ENCODE peak calls at places on chromosomes 6 and 20, in nine cellular contexts. O is chondrocyte, E is natural killer cell, I is H9, H is uterus, N is neural crest cell, V is AG10803, T is fibroblast of villous mesenchyme, R is cardiac muscle cell. A is an unnamed sample.
A peak's percentile ranks its signal among the peaks of the same experiment; 100 is the strongest.

GRCh38 chr6:29146154-29146553 is 24.6 kb upstream of the OR2J2 start:
- DNase-seq in O (no peak), E (no peak), I (no peak), H (no peak), N (no peak), V (no peak), T (no peak), R (no peak), A (no peak)

GRCh38 chr6:139371421-139372253 is 2.8 kb downstream of the CITED2 start:
- DNase-seq in O (no peak), E (no peak), I (no peak), H (no peak), N (no peak), V (peak; percentile 56), T (peak; percentile 85), R (peak; percentile 30), A (no peak)

GRCh38 chr6:43763133-43763797 is 6.7 kb upstream of the VEGFA start:
- DNase-seq in O (no peak), E (no peak), I (no peak), H (no peak), N (no peak), V (peak; percentile 48), T (peak; percentile 61), R (peak; percentile 47), A (no peak)

GRCh38 chr6:167707686-167708500 is 118.8 kb upstream of the AFDN start:
- DNase-seq in O (no peak), E (no peak), I (no peak), H (no peak), N (no peak), V (no peak), T (no peak), R (no peak), A (peak; percentile 52)

GRCh38 chr6:108115598-108116058 is 41.1 kb upstream of the OSTM1 start:
- DNase-seq in O (no peak), E (no peak), I (peak; percentile 69), H (no peak), N (no peak), V (peak; percentile 17), T (peak; percentile 30), R (peak; percentile 55), A (no peak)

GRCh38 chr6:121771937-121772717 is 336.7 kb downstream of the GJA1 start:
- DNase-seq in O (no peak), E (no peak), I (no peak), H (no peak), N (no peak), V (no peak), T (no peak), R (no peak), A (no peak)

GRCh38 chr6:87907521-87907920 is 140.1 kb upstream of the SPACA1 start:
- DNase-seq in O (no peak), E (no peak), I (no peak), H (no peak), N (no peak), V (peak; percentile 87), T (peak; percentile 45), R (peak; percentile 83), A (no peak)

GRCh38 chr6:14105547-14105946 is 12.0 kb upstream of the CD83 start:
- DNase-seq in O (no peak), E (no peak), I (no peak), H (no peak), N (no peak), V (no peak), T (no peak), R (no peak), A (no peak)

GRCh38 chr20:62791301-62792181 is 4.7 kb upstream of the MRGBP start:
- DNase-seq in O (no peak), E (peak; percentile 45), I (peak; percentile 92), H (peak; percentile 79), N (peak; percentile 86), V (peak; percentile 79), T (peak; percentile 90), R (peak; percentile 94), A (no peak)

GRCh38 chr6:107841265-107841650 is 17.1 kb upstream of the SCML4 start:
- DNase-seq in O (no peak), E (no peak), I (no peak), H (no peak), N (no peak), V (no peak), T (no peak), R (no peak), A (peak; percentile 17)

GRCh38 chr20:1396702-1397101 is 3.8 kb upstream of the FKBP1A start:
- DNase-seq in O (no peak), E (no peak), I (no peak), H (no peak), N (no peak), V (no peak), T (no peak), R (no peak), A (no peak)

GRCh38 chr20:1396264-1396663 is 3.4 kb upstream of the FKBP1A start:
- DNase-seq in O (no peak), E (no peak), I (no peak), H (no peak), N (no peak), V (no peak), T (no peak), R (no peak), A (no peak)

GRCh38 chr20:1393507-1393882 is 641 bp upstream of the FKBP1A start:
- DNase-seq in O (no peak), E (no peak), I (no peak), H (no peak), N (no peak), V (no peak), T (no peak), R (no peak), A (no peak)

GRCh38 chr20:1401431-1401907 is 8.6 kb upstream of the FKBP1A start:
- DNase-seq in O (no peak), E (no peak), I (no peak), H (no peak), N (no peak), V (no peak), T (no peak), R (no peak), A (no peak)

DNA sequence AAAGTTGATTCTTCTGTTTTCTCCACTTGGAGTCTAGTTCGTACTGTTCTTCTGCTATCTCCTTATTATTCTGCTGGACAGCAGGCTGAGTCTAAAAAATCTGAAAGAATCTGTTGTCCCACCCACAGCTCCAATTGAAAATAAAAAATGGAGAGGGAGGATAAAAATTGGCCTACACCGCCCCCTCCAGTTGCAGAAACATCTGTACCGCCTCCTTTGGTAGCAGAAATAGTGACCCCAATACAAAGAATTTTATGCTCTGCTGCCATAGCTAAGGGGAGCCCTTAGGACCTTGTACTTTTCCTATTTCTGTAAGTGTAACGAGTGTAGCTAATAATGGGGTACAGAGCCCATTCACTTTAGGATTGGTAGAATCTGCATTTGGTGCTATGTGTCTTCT is 4.9 kb upstream of the FKBP1A start:
- DNase-seq in O (no peak), E (no peak), I (no peak), H (no peak), N (no peak), V (no peak), T (no peak), R (peak; percentile 39), A (no peak)
- TF ChIP-seq CTCF in O (peak; percentile 57), E (no peak), I (peak; percentile 43), H (peak; percentile 14), N (no peak), V (peak; percentile 20), T (peak; percentile 31), R (peak; percentile 39), A (no peak)

GRCh38 chr6:32971581-32972352 is 3.4 kb downstream of the BRD2 start:
- DNase-seq in O (peak; percentile 99), E (peak; percentile 100), I (peak; percentile 99), H (peak; percentile 100), N (peak; percentile 99), V (peak; percentile 100), T (peak; percentile 100), R (peak; percentile 100), A (peak; percentile 100)
- TF ChIP-seq CTCF in O (no peak), E (no peak), I (no peak), H (no peak), N (no peak), V (no peak), T (no peak), R (no peak), A (no peak)

GRCh38 chr6:158836625-158837311 is 17.6 kb upstream of the EZR start:
- DNase-seq in O (no peak), E (no peak), I (no peak), H (no peak), N (no peak), V (no peak), T (no peak), R (no peak), A (no peak)

GRCh38 chr6:158837684-158838625 is 18.8 kb upstream of the EZR start:
- DNase-seq in O (no peak), E (no peak), I (no peak), H (no peak), N (no peak), V (peak; percentile 75), T (no peak), R (peak; percentile 57), A (no peak)

GRCh38 chr6:158834675-158835385 is 15.7 kb upstream of the EZR start:
- DNase-seq in O (no peak), E (no peak), I (no peak), H (no peak), N (no peak), V (no peak), T (no peak), R (no peak), A (no peak)

GRCh38 chr6:158839796-158840195 is 20.6 kb upstream of the EZR start:
- DNase-seq in O (no peak), E (no peak), I (no peak), H (no peak), N (no peak), V (no peak), T (no peak), R (no peak), A (no peak)

GRCh38 chr6:158835616-158836221 is 16.6 kb upstream of the EZR start:
- DNase-seq in O (no peak), E (no peak), I (peak; percentile 79), H (no peak), N (no peak), V (no peak), T (peak; percentile 82), R (peak; percentile 86), A (no peak)
- TF ChIP-seq CTCF in O (no peak), E (no peak), I (no peak), H (no peak), N (no peak), V (no peak), T (no peak), R (no peak), A (no peak)

GRCh38 chr6:38281131-38281530 is 358.6 kb downstream of the BTBD9 start:
- DNase-seq in O (no peak), E (no peak), I (no peak), H (no peak), N (no peak), V (no peak), T (no peak), R (no peak), A (no peak)

GRCh38 chr6:38282911-38283310 is 356.8 kb downstream of the BTBD9 start:
- DNase-seq in O (no peak), E (no peak), I (no peak), H (no peak), N (no peak), V (no peak), T (no peak), R (no peak), A (no peak)

GRCh38 chr6:38283734-38284362 is 355.9 kb downstream of the BTBD9 start:
- DNase-seq in O (no peak), E (no peak), I (no peak), H (no peak), N (no peak), V (no peak), T (no peak), R (no peak), A (no peak)

GRCh38 chr6:38279945-38280588 is 359.7 kb downstream of the BTBD9 start:
- DNase-seq in O (no peak), E (no peak), I (no peak), H (no peak), N (no peak), V (peak; percentile 36), T (no peak), R (no peak), A (no peak)

GRCh38 chr6:38279423-38279822 is 360.3 kb downstream of the BTBD9 start:
- DNase-seq in O (no peak), E (no peak), I (no peak), H (no peak), N (no peak), V (peak; percentile 33), T (no peak), R (peak; percentile 29), A (no peak)
- TF ChIP-seq CTCF in O (peak; percentile 27), E (no peak), I (peak; percentile 36), H (no peak), N (no peak), V (peak; percentile 58), T (peak; percentile 20), R (peak; percentile 31), A (no peak)

A was measured in coronary artery.